ENCODE peak calls at places on chromosomes 1 and 21, in ten cellular contexts. T is HL-60; G is CD8-positive, alpha-beta memory T cell; Q is adrenal gland; Y is body of pancreas; H is uterus; Z is suprapubic skin; F is lower lobe of right lung; C is naive thymus-derived CD4-positive, alpha-beta T cell; S is lung. K is an unnamed sample.
A peak's percentile ranks its signal among the peaks of the same experiment; 100 is the strongest.

GRCh38 chr1:202192770-202193613 is 607 bp upstream of the LGR6 start:
- DNase-seq in H (peak; percentile 30), Q (no peak), F (peak; percentile 74), Z (no peak), S (peak; percentile 42), T (peak; percentile 21), G (peak; percentile 69), Y (peak; percentile 67), C (peak; percentile 49), K (no peak)

GRCh38 chr1:40384887-40385286 is 11.4 kb downstream of the SMAP2 start:
- DNase-seq in H (no peak), S (no peak), G (no peak), C (no peak), Q (no peak), F (no peak), Y (no peak), T (no peak), Z (no peak), K (no peak)

GRCh38 chr1:152884506-152884905 is 6.4 kb downstream of the SMCP start:
- DNase-seq in T (no peak), C (no peak), F (no peak), Q (no peak), S (no peak), H (no peak), Y (no peak), G (no peak), Z (peak; percentile 57), K (no peak)

GRCh38 chr1:18266391-18266790 is 158.8 kb downstream of the IGSF21 start:
- DNase-seq in T (no peak), Z (no peak), G (no peak), Y (no peak), H (no peak), F (no peak), Q (no peak), S (no peak), C (no peak), K (no peak)

GRCh38 chr1:41806472-41807155 is 112.1 kb downstream of the HIVEP3 start:
- DNase-seq in Z (no peak), F (no peak), T (no peak), Q (no peak), H (no peak), G (peak; percentile 68), Y (no peak), C (no peak), S (no peak), K (no peak)

GRCh38 chr1:163036661-163037060 is 32.5 kb upstream of the RGS4 start:
- DNase-seq in H (no peak), G (no peak), F (no peak), C (no peak), S (no peak), Z (no peak), Y (no peak), Q (no peak), T (no peak), K (no peak)

GRCh38 chr21:34949499-34949898 is 99.6 kb downstream of the RUNX1 start:
- DNase-seq in Z (no peak), Y (no peak), G (no peak), F (no peak), H (no peak), T (no peak), C (no peak), Q (no peak), S (no peak), K (no peak)

GRCh38 chr21:45374826-45375455 is 30.0 kb upstream of the COL18A1 start:
- DNase-seq in G (peak; percentile 32), Z (no peak), C (no peak), Q (peak; percentile 8), S (no peak), F (peak; percentile 35), H (no peak), Y (peak; percentile 3), T (no peak), K (no peak)

GRCh38 chr1:228727682-228728171 is 7.6 kb upstream of the RHOU start:
- DNase-seq in Q (no peak), C (no peak), T (no peak), F (no peak), G (no peak), H (peak; percentile 25), Y (peak; percentile 40), Z (no peak), S (no peak), K (no peak)

GRCh38 chr1:35334485-35334884 is 66.0 kb downstream of the ZMYM4 start:
- DNase-seq in Z (no peak), G (no peak), S (no peak), C (no peak), T (no peak), H (no peak), Q (no peak), F (no peak), Y (no peak), K (no peak)

GRCh38 chr1:91308544-91308943 is 96.1 kb downstream of the HFM1 start:
- DNase-seq in T (no peak), F (no peak), Q (no peak), G (no peak), Y (no peak), H (no peak), C (no peak), Z (no peak), S (no peak), K (no peak)

GRCh38 chr1:91303165-91303564 is 101.5 kb downstream of the HFM1 start:
- DNase-seq in Z (no peak), Q (no peak), T (no peak), G (no peak), S (no peak), F (no peak), C (no peak), Y (no peak), H (no peak), K (no peak)

GRCh38 chr1:91311672-91312071 is 93.0 kb downstream of the HFM1 start:
- DNase-seq in Z (no peak), Q (no peak), T (no peak), G (no peak), S (no peak), H (no peak), Y (no peak), C (no peak), F (no peak), K (no peak)

DNA sequence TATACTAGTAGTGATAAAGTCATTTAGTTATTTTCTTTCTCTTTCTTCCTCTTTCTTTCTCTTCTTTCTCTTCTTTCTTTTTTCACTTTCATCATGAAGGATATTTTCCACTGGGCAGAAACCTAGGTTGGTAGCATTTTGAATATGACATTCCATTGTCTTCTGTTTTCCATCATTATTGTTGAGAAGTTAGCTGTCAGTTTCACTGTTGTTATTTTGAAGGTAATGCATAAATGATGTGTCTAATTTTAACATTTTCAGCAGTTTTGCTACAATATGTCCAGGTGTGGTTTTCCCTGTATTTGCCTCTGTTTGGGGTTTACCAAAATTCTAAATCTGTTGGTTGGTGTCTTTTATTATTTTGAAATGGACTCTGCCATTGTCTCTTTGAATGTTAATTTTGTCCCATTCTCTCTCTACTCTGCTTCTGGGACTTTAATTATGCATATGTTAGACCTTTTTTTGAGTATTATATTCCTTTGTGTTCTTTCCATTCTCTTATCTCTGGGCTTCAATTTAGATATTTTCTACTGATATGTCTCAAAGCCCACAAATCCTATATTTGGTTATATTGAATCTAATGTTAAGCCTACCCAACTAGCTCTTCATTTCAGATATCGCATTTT is 96.7 kb downstream of the HFM1 start:
- DNase-seq in Z (no peak), T (no peak), H (no peak), G (no peak), Q (no peak), F (no peak), Y (no peak), S (no peak), C (no peak), K (no peak)
- H3K27ac ChIP-seq in Z (no peak overlapping the region), T (no peak overlapping the region), H (no peak overlapping the region), G (no peak overlapping the region), Q (no peak overlapping the region), F (no peak overlapping the region), Y (no peak overlapping the region), S (no peak overlapping the region), C (no peak overlapping the region), K (no peak overlapping the region)

DNA sequence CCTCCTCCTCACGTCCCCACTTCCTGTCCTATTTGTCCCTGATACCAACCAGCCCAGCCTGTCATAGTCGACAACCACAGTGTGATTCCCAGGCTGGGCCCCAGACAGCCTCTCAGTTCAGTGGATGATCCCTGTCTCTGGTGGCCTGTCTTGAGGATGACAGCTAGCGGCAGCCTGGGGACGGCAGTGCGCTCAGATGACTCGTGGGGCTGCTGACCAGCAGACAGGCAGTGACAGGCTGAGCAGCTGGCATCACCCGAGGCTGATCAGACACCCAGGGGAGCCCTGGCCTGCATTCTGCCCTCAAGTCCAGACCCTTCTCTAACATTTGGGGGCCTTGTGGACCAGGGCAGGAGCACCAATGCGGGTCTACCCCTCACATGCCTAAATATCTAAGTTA is 21.0 kb downstream of the NKAIN1 start:
- DNase-seq in C (no peak), F (no peak), T (no peak), G (no peak), Y (no peak), Z (no peak), S (no peak), Q (no peak), H (no peak), K (no peak)
- H3K27ac ChIP-seq in C (no peak overlapping the region), F (no peak overlapping the region), T (no peak overlapping the region), G (no peak overlapping the region), Y (no peak overlapping the region), Z (no peak overlapping the region), S (no peak overlapping the region), Q (no peak overlapping the region), H (no peak overlapping the region), K (no peak overlapping the region)

DNA sequence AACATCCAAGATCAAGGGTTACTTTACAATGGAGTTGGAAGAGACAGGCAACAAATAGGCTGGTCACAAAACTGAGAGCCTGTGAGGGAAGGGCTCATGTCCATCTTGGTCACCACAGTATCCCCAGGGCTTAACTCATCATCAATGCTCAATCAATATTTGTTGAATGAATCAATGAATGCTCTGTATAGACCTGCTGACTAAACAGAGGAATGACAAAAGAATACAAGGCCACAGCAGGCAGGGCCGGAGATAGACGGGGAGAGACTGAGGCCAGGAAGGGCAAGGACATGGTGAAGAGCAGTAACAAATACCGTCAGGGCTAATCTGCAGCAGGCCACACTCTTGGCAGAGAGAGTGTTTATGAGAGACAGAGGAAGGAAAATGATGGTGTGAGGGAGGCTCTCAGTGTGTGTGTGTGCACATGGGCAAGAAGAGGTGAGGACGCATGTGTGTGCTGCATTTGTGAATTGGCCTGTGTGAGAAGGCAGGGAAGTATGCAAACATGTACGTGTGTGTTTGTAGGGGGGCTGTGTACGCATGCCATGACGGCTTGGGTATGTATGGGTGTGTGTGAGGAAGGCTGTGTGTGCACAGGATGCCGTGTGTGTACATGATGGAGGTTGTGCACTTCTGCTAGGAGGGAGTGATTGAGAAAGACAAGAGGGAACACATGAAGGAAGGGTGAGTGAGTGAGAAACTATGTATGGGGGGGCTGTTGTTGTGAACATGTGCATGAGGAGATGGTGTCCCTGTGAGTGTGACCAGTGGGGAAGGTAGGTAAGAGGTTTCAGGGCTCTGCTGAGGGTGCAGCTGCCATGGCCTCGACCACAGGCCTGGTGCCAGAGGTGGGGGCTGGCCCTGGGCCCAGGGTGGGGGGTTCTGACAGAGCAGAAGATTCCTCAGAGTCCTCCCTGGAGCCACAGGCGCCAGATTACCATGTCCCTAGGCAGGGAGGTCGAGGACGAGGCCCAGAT is 15.4 kb downstream of the AHDC1 start:
- DNase-seq in Y (no peak), F (no peak), G (no peak), Q (peak; percentile 81), H (no peak), C (no peak), T (no peak), Z (no peak), S (no peak), K (no peak)
- H3K27ac ChIP-seq in Y (no peak overlapping the region), F (no peak overlapping the region), G (no peak overlapping the region), Q (peak overlapping the region; percentile 52), H (peak overlapping the region; percentile 92), C (no peak overlapping the region), T (no peak overlapping the region), Z (peak overlapping the region; percentile 83), S (peak overlapping the region; percentile 37), K (peak overlapping the region; percentile 69)

GRCh38 chr1:226497276-226497833 is 51.2 kb upstream of the STUM start:
- DNase-seq in C (no peak), S (no peak), Z (no peak), G (no peak), T (no peak), H (no peak), Y (no peak), Q (no peak), F (no peak), K (no peak)
- H3K27ac ChIP-seq in C (no peak overlapping the region), S (no peak overlapping the region), Z (no peak overlapping the region), G (no peak overlapping the region), T (no peak overlapping the region), H (no peak overlapping the region), Y (peak overlapping the region; percentile 73), Q (no peak overlapping the region), F (no peak overlapping the region), K (no peak overlapping the region)